ENCODE peak calls at places on chromosomes 2 and 18, in nine cellular contexts. Y is suprapubic skin, I is lower leg skin, V is sigmoid colon, K is breast epithelium, G is testis, W is HCT116, Q is transverse colon, F is IMR-90. T is an unnamed sample.

GRCh38 chr2:70711191-70711590 is 56.8 kb downstream of the ADD2 start:
- DNase-seq in Y (no peak), I (peak; percentile 39), V (peak; percentile 18), K (no peak), G (no peak), W (no peak), Q (no peak), F (no peak), T (no peak)

GRCh38 chr18:67951166-67951565 is 434.6 kb upstream of the DSEL start:
- DNase-seq in Y (no peak), I (no peak), V (no peak), K (no peak), G (no peak), W (no peak), Q (no peak), F (peak; percentile 65), T (no peak)

GRCh38 chr18:31942301-31942998 is 478 bp downstream of the TRAPPC8 start:
- DNase-seq in Y (no peak), I (peak; percentile 88), V (peak; percentile 66), K (no peak), G (peak; percentile 50), W (no peak), Q (peak; percentile 56), F (peak; percentile 54), T (peak; percentile 23)

GRCh38 chr2:238421695-238422035 is 5.1 kb upstream of the ASB1 start:
- DNase-seq in Y (no peak), I (no peak), V (no peak), K (no peak), G (no peak), W (no peak), Q (no peak), F (no peak), T (no peak)

GRCh38 chr2:11574176-11575046 is 40.6 kb downstream of the GREB1 start:
- DNase-seq in Y (no peak), I (no peak), V (peak; percentile 60), K (no peak), G (no peak), W (no peak), Q (no peak), F (peak; percentile 36), T (no peak)

GRCh38 chr2:142874293-142874814 is 3.1 kb upstream of the KYNU start:
- DNase-seq in Y (peak; percentile 75), I (peak; percentile 86), V (no peak), K (no peak), G (no peak), W (no peak), Q (peak; percentile 38), F (peak; percentile 95), T (no peak)

GRCh38 chr2:186546842-186547241 is 43.0 kb upstream of the ITGAV start:
- DNase-seq in Y (no peak), I (no peak), V (no peak), K (no peak), G (no peak), W (no peak), Q (no peak), F (peak; percentile 36), T (no peak)

GRCh38 chr2:161613161-161613560 is 11.1 kb upstream of the SLC4A10 start:
- DNase-seq in Y (no peak), I (no peak), V (no peak), K (no peak), G (no peak), W (no peak), Q (no peak), F (no peak), T (no peak)

GRCh38 chr2:109348645-109349554 is 219.9 kb downstream of the SH3RF3 start:
- DNase-seq in Y (no peak), I (peak; percentile 74), V (no peak), K (no peak), G (no peak), W (no peak), Q (no peak), F (no peak), T (no peak)

GRCh38 chr2:238720232-238720672 is 127.6 kb upstream of the TWIST2 start:
- DNase-seq in Y (no peak), I (peak; percentile 87), V (no peak), K (no peak), G (peak; percentile 77), W (peak; percentile 52), Q (peak; percentile 56), F (peak; percentile 19), T (peak; percentile 51)

GRCh38 chr2:122634261-122634660 is 878.8 kb downstream of the TSN start:
- DNase-seq in Y (no peak), I (no peak), V (no peak), K (no peak), G (no peak), W (no peak), Q (no peak), F (peak; percentile 58), T (no peak)

GRCh38 chr18:63198868-63199742 is 120.5 kb downstream of the BCL2 start:
- DNase-seq in Y (no peak), I (no peak), V (no peak), K (no peak), G (no peak), W (no peak), Q (no peak), F (no peak), T (no peak)

GRCh38 chr18:12686100-12686499 is 16.4 kb downstream of the CEP76 start:
- DNase-seq in Y (no peak), I (no peak), V (no peak), K (no peak), G (no peak), W (peak; percentile 22), Q (no peak), F (peak; percentile 30), T (no peak)

GRCh38 chr2:12721571-12722444 is 5.1 kb downstream of the TRIB2 start:
- DNase-seq in Y (no peak), I (no peak), V (no peak), K (no peak), G (peak; percentile 69), W (no peak), Q (no peak), F (peak; percentile 57), T (no peak)

GRCh38 chr2:170530284-170530745 is 184.8 kb upstream of the SP5 start:
- DNase-seq in Y (peak; percentile 85), I (peak; percentile 93), V (peak; percentile 96), K (peak; percentile 62), G (peak; percentile 89), W (no peak), Q (peak; percentile 79), F (peak; percentile 34), T (peak; percentile 94)

GRCh38 chr18:30903566-30903965 is 139.0 kb downstream of the DSC3 start:
- DNase-seq in Y (no peak), I (no peak), V (no peak), K (no peak), G (no peak), W (peak; percentile 12), Q (no peak), F (no peak), T (no peak)

GRCh38 chr2:19611491-19612332 is 253.3 kb upstream of the OSR1 start:
- DNase-seq in Y (no peak), I (no peak), V (no peak), K (no peak), G (no peak), W (peak; percentile 73), Q (peak; percentile 10), F (peak; percentile 98), T (no peak)

GRCh38 chr2:7011376-7012083 is 94.3 kb downstream of the RNF144A start:
- DNase-seq in Y (no peak), I (no peak), V (no peak), K (no peak), G (no peak), W (no peak), Q (no peak), F (no peak), T (no peak)

GRCh38 chr2:45585267-45585861 is 25.7 kb downstream of the SRBD1 start:
- DNase-seq in Y (no peak), I (no peak), V (no peak), K (no peak), G (peak; percentile 54), W (peak; percentile 26), Q (no peak), F (peak; percentile 63), T (no peak)

GRCh38 chr2:107569496-107569895 is 257.2 kb upstream of the RGPD4 start:
- DNase-seq in Y (no peak), I (no peak), V (no peak), K (no peak), G (no peak), W (no peak), Q (no peak), F (no peak), T (no peak)

GRCh38 chr2:219405451-219405850 is 12.7 kb upstream of the DES start:
- DNase-seq in Y (no peak), I (no peak), V (peak; percentile 95), K (no peak), G (no peak), W (no peak), Q (no peak), F (no peak), T (no peak)

GRCh38 chr18:11654736-11655604 is 34.1 kb upstream of the GNAL start:
- DNase-seq in Y (peak; percentile 76), I (peak; percentile 92), V (no peak), K (no peak), G (peak; percentile 72), W (peak; percentile 27), Q (peak; percentile 41), F (peak; percentile 4), T (peak; percentile 59)

GRCh38 chr2:98727758-98728718 is 2.9 kb downstream of the MGAT4A start:
- DNase-seq in Y (no peak), I (no peak), V (no peak), K (no peak), G (no peak), W (no peak), Q (no peak), F (no peak), T (no peak)
- TF ChIP-seq POLR2A in Y (no peak), I (no peak), V (no peak), K (no peak), G (no peak), W (no peak), Q (no peak), F (no peak), T (no peak)

GRCh38 chr2:88350262-88350640 is 102.2 kb downstream of the FOXI3 start:
- DNase-seq in Y (no peak), I (peak; percentile 70), V (no peak), K (no peak), G (no peak), W (no peak), Q (peak; percentile 7), F (no peak), T (no peak)
- H3K4me3 ChIP-seq in Y (peak overlapping the region; percentile 32), I (no peak overlapping the region), V (peak overlapping the region; percentile 19), K (peak overlapping the region; percentile 62), G (peak overlapping the region; percentile 36), W (peak overlapping the region; percentile 60), Q (peak overlapping the region; percentile 18), F (no peak overlapping the region), T (no peak overlapping the region)

GRCh38 chr2:100870652-100871531 is 51.0 kb downstream of the NPAS2 start:
- DNase-seq in Y (no peak), I (no peak), V (no peak), K (no peak), G (no peak), W (no peak), Q (no peak), F (no peak), T (no peak)
- TF ChIP-seq CTCF in Y (no peak), I (no peak), V (no peak), K (no peak), G (no peak), W (peak; percentile 41), Q (no peak), F (peak; percentile 28), T (no peak)

DNA sequence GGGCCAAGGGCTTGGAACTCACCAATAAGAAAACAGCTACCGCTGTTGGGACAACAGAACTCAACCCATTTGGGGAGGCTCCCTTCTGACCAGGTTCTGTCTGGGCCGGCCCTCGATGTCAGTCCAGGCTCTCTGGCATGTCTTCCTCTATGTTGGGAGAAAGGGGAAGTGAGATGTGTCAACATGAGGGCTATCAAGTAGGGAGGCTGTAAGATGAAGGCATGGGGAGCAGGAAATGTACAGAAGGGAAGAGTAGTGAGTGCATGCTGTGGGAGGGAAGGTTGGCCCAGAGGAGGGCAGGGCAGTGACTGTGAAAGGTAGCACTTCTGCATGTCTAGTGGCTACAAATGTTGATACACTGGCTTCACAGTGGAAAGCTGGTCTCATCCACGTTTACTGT is 63.9 kb upstream of the SLC14A2 start:
- DNase-seq in Y (no peak), I (peak; percentile 32), V (no peak), K (no peak), G (no peak), W (no peak), Q (no peak), F (no peak), T (no peak)
- TF ChIP-seq POLR2A in Y (no peak), I (no peak), V (no peak), K (no peak), G (no peak), W (no peak), Q (no peak), F (no peak), T (no peak)

T was measured in ovary.